ENCODE peak calls at places on chromosomes 5 and 9, in seven cellular contexts. X, O, Z, H, L, J and D are unnamed samples. For H3K4me1, the result is how much of the 10 kb centered on the place peaks cover.

GRCh38 chr5:54115768-54116403 is 194.5 kb downstream of the ARL15 start:
- DNase-seq in J (peak), Z (no peak), L (no peak), O (no peak), X (no peak), H (no peak), D (no peak)

GRCh38 chr9:17135578-17135904 is 701 bp downstream of the CNTLN start:
- DNase-seq in J (no peak), Z (peak), H (no peak), X (no peak), L (no peak), O (no peak), D (no peak)

GRCh38 chr5:106759152-106759551 is 911.6 kb downstream of the EFNA5 start:
- DNase-seq in O (no peak), L (no peak), H (no peak), X (no peak), Z (no peak), J (no peak), D (no peak)

GRCh38 chr5:154446183-154447073 is 631 bp downstream of the SAP30L start:
- DNase-seq in X (peak), L (peak), O (peak), J (peak), H (no peak), Z (peak), D (peak)

GRCh38 chr9:93673271-93673843 is 97.0 kb downstream of the PHF2 start:
- DNase-seq in Z (no peak), H (no peak), J (no peak), O (peak), L (no peak), X (peak), D (peak)

GRCh38 chr9:76445976-76446375 is 13.0 kb upstream of the GCNT1 start:
- DNase-seq in L (no peak), O (no peak), X (no peak), J (no peak), H (no peak), Z (no peak), D (no peak)

GRCh38 chr5:115758356-115758755 is 58.1 kb downstream of the CDO1 start:
- DNase-seq in X (no peak), J (no peak), H (no peak), L (no peak), O (no peak), Z (no peak), D (no peak)

GRCh38 chr9:12808569-12808968 is 33.7 kb downstream of the LURAP1L start:
- DNase-seq in L (no peak), X (no peak), Z (no peak), O (no peak), H (no peak), J (no peak), D (no peak)

GRCh38 chr5:113223831-113224604 is 210.8 kb downstream of the TSSK1B start:
- DNase-seq in L (no peak), H (no peak), X (no peak), J (no peak), Z (no peak), O (no peak), D (no peak)

GRCh38 chr5:170337055-170337454 is 39.5 kb upstream of the LCP2 start:
- DNase-seq in Z (no peak), J (no peak), O (no peak), H (no peak), X (no peak), L (peak), D (no peak)

GRCh38 chr5:170332058-170332457 is 34.5 kb upstream of the LCP2 start:
- DNase-seq in L (no peak), Z (no peak), J (no peak), X (no peak), H (no peak), O (no peak), D (no peak)

GRCh38 chr5:170330568-170331054 is 33.0 kb upstream of the LCP2 start:
- DNase-seq in Z (no peak), H (no peak), X (no peak), O (no peak), J (no peak), L (no peak), D (no peak)

GRCh38 chr5:170336065-170336464 is 38.5 kb upstream of the LCP2 start:
- DNase-seq in L (no peak), J (no peak), H (no peak), O (no peak), Z (no peak), X (no peak), D (no peak)

DNA sequence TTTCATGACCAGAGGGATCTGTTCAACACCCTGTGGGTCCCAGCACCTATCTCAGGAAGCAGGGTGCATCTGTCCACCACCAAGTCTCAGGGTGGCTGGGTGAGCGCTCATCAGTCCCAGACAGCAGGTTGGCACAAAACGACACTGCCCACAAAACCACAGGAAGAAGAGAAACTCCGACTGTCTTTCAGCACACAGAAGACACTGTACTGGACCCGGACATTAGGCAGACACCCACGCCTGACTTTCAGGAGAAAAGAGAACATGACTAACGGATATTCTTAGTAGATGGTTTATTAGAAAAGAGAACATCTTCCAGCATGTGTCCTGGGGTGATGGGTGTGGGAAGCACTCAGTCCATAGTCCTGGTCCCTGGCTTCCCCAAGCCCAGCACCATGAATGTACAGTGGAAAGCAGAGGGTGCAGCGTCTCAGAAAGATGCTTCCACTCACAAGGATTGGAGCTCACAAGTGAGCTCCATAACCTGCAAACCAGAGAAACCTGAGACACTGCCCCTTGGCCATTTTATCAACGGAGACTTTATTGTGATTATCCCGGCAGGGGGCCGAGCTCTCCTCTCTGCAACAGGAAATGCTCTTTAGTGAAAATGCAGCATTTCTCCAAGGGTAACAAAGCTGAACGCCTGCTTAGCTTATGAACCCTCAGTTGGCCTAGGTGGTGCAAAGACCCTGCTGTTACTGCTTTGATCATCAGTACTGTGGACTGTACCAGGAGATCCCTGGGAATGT is 35.8 kb upstream of the LCP2 start:
- DNase-seq in J (no peak), L (peak), H (no peak), O (no peak), X (no peak), Z (no peak), D (no peak)
- H3K4me1 ChIP-seq in J (under half), L (under half), H (under half), O (under half), X (under half), Z (under half), D (under half)

GRCh38 chr9:72952914-72953313 is at the start of gene ALDH1A1:
- DNase-seq in L (no peak), J (no peak), H (no peak), Z (no peak), O (no peak), X (peak), D (no peak)
- TF ChIP-seq POLR2A in L (no peak), J (no peak), H (no peak), Z (peak), O (peak), X (no peak), D (peak)

GRCh38 chr5:16886366-16886736 is 49.7 kb downstream of the MYO10 start:
- DNase-seq in H (no peak), Z (no peak), J (peak), O (no peak), L (peak), X (no peak), D (no peak)

GRCh38 chr5:16885635-16886365 is 50.3 kb downstream of the MYO10 start:
- DNase-seq in L (no peak), J (no peak), H (no peak), O (no peak), Z (no peak), X (no peak), D (no peak)

GRCh38 chr5:16888694-16889124 is 47.4 kb downstream of the MYO10 start:
- DNase-seq in Z (no peak), X (no peak), H (no peak), J (peak), O (no peak), L (no peak), D (no peak)

GRCh38 chr5:16884595-16884994 is 51.5 kb downstream of the MYO10 start:
- DNase-seq in X (no peak), O (no peak), H (no peak), L (no peak), J (no peak), Z (no peak), D (no peak)

DNA sequence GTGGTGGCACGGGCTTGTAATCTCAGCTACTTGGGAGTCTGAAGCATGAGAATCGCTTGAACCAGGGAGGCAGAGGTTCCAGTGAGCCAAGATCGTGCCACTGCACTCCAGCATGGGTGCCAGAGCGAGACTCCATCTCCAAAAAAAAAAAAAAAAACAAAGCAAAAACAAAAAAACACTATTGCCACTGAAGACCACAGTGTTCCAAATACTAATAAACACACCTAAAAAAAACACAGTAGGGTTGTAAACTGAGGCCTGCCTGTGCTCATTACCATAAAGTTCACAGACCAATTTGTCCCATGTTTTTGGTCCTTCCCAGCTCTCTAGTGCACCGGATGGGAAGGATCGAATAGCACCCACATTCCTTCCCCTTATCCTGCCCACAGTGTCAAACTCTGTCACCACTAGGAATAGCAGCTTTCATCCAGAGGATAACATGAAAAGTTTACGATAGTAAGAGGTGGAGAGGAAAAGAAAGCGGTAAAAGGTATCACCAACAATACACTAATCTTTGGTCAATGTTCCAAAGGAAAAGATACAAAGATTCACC is 49.2 kb downstream of the MYO10 start:
- DNase-seq in L (no peak), J (no peak), O (no peak), Z (no peak), X (no peak), H (no peak), D (no peak)
- H3K4me1 ChIP-seq in L (under half), J (under half), O (under half), Z (under half), X (under half), H (half or more), D (under half)

GRCh38 chr5:172769598-172770373 is 1.2 kb downstream of the DUSP1 start:
- DNase-seq in Z (no peak), J (peak), L (peak), X (peak), H (no peak), O (peak), D (peak)
- TF ChIP-seq POLR2A in Z (no peak), J (no peak), L (no peak), X (no peak), H (no peak), O (no peak), D (peak)

GRCh38 chr9:88051138-88051537 is 76.8 kb upstream of the CDK20 start:
- DNase-seq in O (no peak), X (no peak), J (no peak), L (no peak), Z (no peak), H (no peak), D (no peak)

GRCh38 chr9:88056876-88057275 is 81.4 kb downstream of the SPATA31C2 start:
- DNase-seq in X (no peak), L (no peak), Z (no peak), O (no peak), J (peak), H (no peak), D (no peak)

GRCh38 chr9:88053888-88054501 is 79.7 kb upstream of the CDK20 start:
- DNase-seq in L (no peak), Z (no peak), J (no peak), H (no peak), O (no peak), X (no peak), D (no peak)

GRCh38 chr9:88049677-88050307 is 75.5 kb upstream of the CDK20 start:
- DNase-seq in Z (no peak), H (no peak), X (no peak), O (no peak), L (no peak), J (no peak), D (no peak)

GRCh38 chr9:88052446-88052845 is 78.1 kb upstream of the CDK20 start:
- DNase-seq in H (no peak), Z (no peak), J (no peak), O (no peak), X (no peak), L (no peak), D (no peak)
- H3K4me1 ChIP-seq in H (under half), Z (under half), J (under half), O (under half), X (under half), L (under half), D (under half)

GRCh38 chr9:104905153-104905901 is 22.6 kb downstream of the ABCA1 start:
- DNase-seq in X (no peak), Z (no peak), L (no peak), H (no peak), O (no peak), J (no peak), D (no peak)

GRCh38 chr9:104906441-104907277 is 21.3 kb downstream of the ABCA1 start:
- DNase-seq in L (peak), H (no peak), X (no peak), Z (no peak), O (no peak), J (peak), D (peak)

GRCh38 chr9:104900871-104901270 is 27.1 kb downstream of the ABCA1 start:
- DNase-seq in L (no peak), X (no peak), H (no peak), Z (no peak), O (no peak), J (no peak), D (no peak)

GRCh38 chr9:104905931-104906330 is 22.0 kb downstream of the ABCA1 start:
- DNase-seq in X (no peak), L (no peak), J (no peak), Z (no peak), O (no peak), H (no peak), D (no peak)

GRCh38 chr9:104903609-104904008 is 24.3 kb downstream of the ABCA1 start:
- DNase-seq in X (no peak), O (no peak), Z (no peak), J (peak), L (peak), H (no peak), D (no peak)
- TF ChIP-seq POLR2A in X (no peak), O (no peak), Z (no peak), J (no peak), L (no peak), H (no peak), D (no peak)

GRCh38 chr5:95821110-95822021 is 1.2 kb downstream of the GLRX start:
- DNase-seq in L (no peak), O (no peak), J (no peak), H (no peak), Z (no peak), X (no peak), D (no peak)
- H3K4me1 ChIP-seq in L (half or more), O (under half), J (under half), H (under half), Z (half or more), X (under half), D (under half)

GRCh38 chr9:89427621-89428221 is 70.2 kb downstream of the SEMA4D start:
- DNase-seq in H (no peak), O (no peak), L (peak), Z (no peak), J (peak), X (no peak), D (no peak)
- TF ChIP-seq POLR2A in H (no peak), O (no peak), L (no peak), Z (no peak), J (no peak), X (no peak), D (no peak)